ENCODE peak calls at places on chromosomes 3 and 15, in five cellular contexts. F, I, C, X and R are unnamed samples.

GRCh38 chr3:131217296-131217741 is 164.3 kb upstream of the NUDT16 start:
- DNase-seq in F (peak; percentile 47), I (no peak), C (no peak), X (no peak), R (no peak)

GRCh38 chr3:126205717-126206655 is 25.6 kb upstream of the ALDH1L1 start:
- DNase-seq in F (no peak), I (peak; percentile 66), C (peak; percentile 40), X (no peak), R (no peak)

GRCh38 chr3:46065294-46065705 is 38.0 kb upstream of the XCR1 start:
- DNase-seq in F (no peak), I (no peak), C (no peak), X (no peak), R (no peak)

GRCh38 chr3:126616931-126617330 is 38.0 kb downstream of the TXNRD3 start:
- DNase-seq in F (no peak), I (no peak), C (no peak), X (no peak), R (no peak)

GRCh38 chr15:66948294-66948693 is 117.1 kb upstream of the SMAD3 start:
- DNase-seq in F (peak; percentile 51), I (no peak), C (peak; percentile 26), X (no peak), R (peak; percentile 72)

GRCh38 chr15:38486946-38487345 is 33.0 kb downstream of the FAM98B start:
- DNase-seq in F (no peak), I (no peak), C (no peak), X (no peak), R (no peak)

GRCh38 chr15:37891754-37892368 is 42.6 kb upstream of the TMCO5A start:
- DNase-seq in F (peak; percentile 35), I (no peak), C (peak; percentile 57), X (peak; percentile 28), R (no peak)

GRCh38 chr3:162770556-162770955 is 1273.9 kb downstream of the OTOL1 start:
- DNase-seq in F (no peak), I (no peak), C (no peak), X (no peak), R (no peak)

GRCh38 chr15:85632014-85632413 is 162.7 kb downstream of the KLHL25 start:
- DNase-seq in F (no peak), I (no peak), C (no peak), X (no peak), R (no peak)

GRCh38 chr3:8324727-8325126 is 176.9 kb upstream of the LMCD1 start:
- DNase-seq in F (peak; percentile 65), I (peak; percentile 22), C (peak; percentile 55), X (no peak), R (peak; percentile 20)

GRCh38 chr15:38796589-38796988 is 232.0 kb upstream of the RASGRP1 start:
- DNase-seq in F (no peak), I (no peak), C (no peak), X (no peak), R (no peak)

GRCh38 chr3:23832523-23832922 is 26.8 kb downstream of the UBE2E1 start:
- DNase-seq in F (no peak), I (no peak), C (no peak), X (no peak), R (no peak)

GRCh38 chr15:63440265-63440648 is 58.6 kb upstream of the CA12 start:
- DNase-seq in F (no peak), I (no peak), C (no peak), X (no peak), R (no peak)

GRCh38 chr3:41653575-41654239 is 308.2 kb downstream of the ULK4 start:
- DNase-seq in F (peak; percentile 7), I (no peak), C (no peak), X (no peak), R (no peak)

GRCh38 chr15:41581110-41581509 is 22.1 kb downstream of the TYRO3 start:
- DNase-seq in F (no peak), I (no peak), C (no peak), X (no peak), R (no peak)

GRCh38 chr15:42059661-42060476 is 34.5 kb downstream of the PLA2G4D start:
- DNase-seq in F (peak; percentile 43), I (peak; percentile 66), C (peak; percentile 19), X (no peak), R (peak; percentile 14)

GRCh38 chr3:134373278-134373941 is 837 bp downstream of the AMOTL2 start:
- DNase-seq in F (peak; percentile 87), I (peak; percentile 91), C (peak; percentile 90), X (peak; percentile 83), R (peak; percentile 93)

GRCh38 chr15:44066211-44066827 is 128.8 kb downstream of the FRMD5 start:
- DNase-seq in F (peak; percentile 52), I (peak; percentile 65), C (peak; percentile 70), X (peak; percentile 34), R (peak; percentile 43)

GRCh38 chr15:56040081-56041035 is 46.9 kb upstream of the NEDD4 start:
- DNase-seq in F (peak; percentile 94), I (peak; percentile 79), C (peak; percentile 93), X (peak; percentile 94), R (peak; percentile 88)

GRCh38 chr15:43966646-43967045 is 139.8 kb downstream of the WDR76 start:
- DNase-seq in F (no peak), I (no peak), C (no peak), X (no peak), R (no peak)

GRCh38 chr3:128322030-128323022 is 144.4 kb downstream of the DNAJB8 start:
- DNase-seq in F (peak; percentile 39), I (peak; percentile 20), C (peak; percentile 50), X (no peak), R (peak; percentile 28)

GRCh38 chr3:48123346-48123745 is 64.9 kb downstream of the CDC25A start:
- DNase-seq in F (no peak), I (no peak), C (no peak), X (no peak), R (no peak)

GRCh38 chr3:48125026-48125704 is 63.1 kb downstream of the CDC25A start:
- DNase-seq in F (peak; percentile 34), I (no peak), C (peak; percentile 78), X (peak; percentile 95), R (peak; percentile 88)

GRCh38 chr3:48128779-48129178 is 59.4 kb downstream of the CDC25A start:
- DNase-seq in F (no peak), I (no peak), C (no peak), X (no peak), R (no peak)

GRCh38 chr3:48122504-48122903 is 65.7 kb downstream of the CDC25A start:
- DNase-seq in F (no peak), I (no peak), C (no peak), X (no peak), R (no peak)

DNA sequence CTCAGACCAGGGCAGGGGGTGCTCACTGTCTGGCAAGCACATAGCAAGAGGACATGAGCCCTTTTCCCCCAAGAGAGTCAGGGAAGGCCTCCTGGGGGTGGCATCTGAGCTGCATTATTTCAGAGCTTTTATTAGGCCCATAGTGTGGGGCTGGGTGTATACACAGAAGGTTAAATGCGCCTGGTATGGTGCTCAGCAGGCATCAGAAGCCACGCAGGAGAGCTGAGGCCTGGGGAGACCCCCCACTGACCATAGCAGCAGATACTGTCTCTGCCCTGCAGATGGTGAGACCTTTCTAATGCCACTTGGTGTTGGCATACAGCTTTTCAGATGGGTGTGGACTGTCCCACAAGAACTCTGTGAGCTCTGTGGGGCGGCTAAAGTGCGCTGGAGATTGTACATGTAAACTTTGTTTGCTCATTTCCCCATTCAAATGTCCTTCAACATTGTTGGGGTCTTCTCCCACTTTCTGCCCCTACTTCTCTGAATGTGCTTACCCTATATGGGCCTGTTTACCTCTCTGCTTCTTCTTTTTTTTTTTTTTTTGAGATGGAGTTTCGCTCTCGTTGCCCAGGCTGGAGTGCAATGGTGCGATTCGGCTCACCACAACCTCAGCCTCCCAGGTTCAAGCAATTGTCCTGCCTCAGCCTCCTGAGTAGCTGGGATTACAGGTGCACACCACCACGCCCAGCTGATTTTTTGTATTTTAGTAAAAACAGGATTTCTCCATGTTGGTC is 62.2 kb downstream of the CDC25A start:
- DNase-seq in F (no peak), I (no peak), C (no peak), X (no peak), R (no peak)
- H3K4me3 ChIP-seq in F (no peak overlapping the region), I (no peak overlapping the region), C (no peak overlapping the region), X (no peak overlapping the region), R (no peak overlapping the region)

GRCh38 chr3:47804571-47804970 is 1.6 kb downstream of the DHX30 start:
- DNase-seq in F (no peak), I (no peak), C (no peak), X (no peak), R (no peak)
- H3K4me3 ChIP-seq in F (no peak overlapping the region), I (no peak overlapping the region), C (no peak overlapping the region), X (no peak overlapping the region), R (no peak overlapping the region)

DNA sequence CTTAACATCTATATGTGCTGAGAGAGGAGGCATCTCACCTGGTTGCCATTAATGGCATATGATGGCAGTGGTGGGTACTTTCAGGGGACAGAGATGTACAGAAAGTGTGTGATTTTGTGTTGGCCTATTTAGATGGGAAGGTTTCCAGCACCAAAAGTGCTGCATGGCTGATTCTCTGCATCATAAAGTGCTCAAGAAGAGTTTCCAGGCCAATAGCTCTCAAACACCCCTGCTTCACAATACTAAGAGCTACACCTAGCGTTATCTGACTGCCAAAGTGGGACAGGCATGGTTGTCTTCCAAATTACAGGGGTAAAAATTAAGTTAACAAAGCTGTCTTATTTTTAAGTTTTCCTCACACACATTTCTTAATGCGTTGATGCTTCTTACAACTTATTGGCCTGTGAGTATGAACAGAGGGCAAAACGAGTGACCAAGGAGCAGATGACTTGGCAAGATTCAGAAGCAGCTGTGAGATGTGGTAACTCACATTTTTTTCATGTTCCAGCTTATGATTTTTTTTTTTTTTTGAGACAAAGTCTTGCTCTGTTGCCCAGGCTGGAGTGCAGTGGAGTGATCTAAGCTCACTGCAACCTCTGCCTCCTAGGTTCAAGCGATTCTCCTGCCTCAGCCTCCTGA is 41.4 kb upstream of the VEPH1 start:
- DNase-seq in F (no peak), I (peak; percentile 56), C (peak; percentile 94), X (no peak), R (no peak)
- H3K4me3 ChIP-seq in F (no peak overlapping the region), I (no peak overlapping the region), C (no peak overlapping the region), X (no peak overlapping the region), R (no peak overlapping the region)

DNA sequence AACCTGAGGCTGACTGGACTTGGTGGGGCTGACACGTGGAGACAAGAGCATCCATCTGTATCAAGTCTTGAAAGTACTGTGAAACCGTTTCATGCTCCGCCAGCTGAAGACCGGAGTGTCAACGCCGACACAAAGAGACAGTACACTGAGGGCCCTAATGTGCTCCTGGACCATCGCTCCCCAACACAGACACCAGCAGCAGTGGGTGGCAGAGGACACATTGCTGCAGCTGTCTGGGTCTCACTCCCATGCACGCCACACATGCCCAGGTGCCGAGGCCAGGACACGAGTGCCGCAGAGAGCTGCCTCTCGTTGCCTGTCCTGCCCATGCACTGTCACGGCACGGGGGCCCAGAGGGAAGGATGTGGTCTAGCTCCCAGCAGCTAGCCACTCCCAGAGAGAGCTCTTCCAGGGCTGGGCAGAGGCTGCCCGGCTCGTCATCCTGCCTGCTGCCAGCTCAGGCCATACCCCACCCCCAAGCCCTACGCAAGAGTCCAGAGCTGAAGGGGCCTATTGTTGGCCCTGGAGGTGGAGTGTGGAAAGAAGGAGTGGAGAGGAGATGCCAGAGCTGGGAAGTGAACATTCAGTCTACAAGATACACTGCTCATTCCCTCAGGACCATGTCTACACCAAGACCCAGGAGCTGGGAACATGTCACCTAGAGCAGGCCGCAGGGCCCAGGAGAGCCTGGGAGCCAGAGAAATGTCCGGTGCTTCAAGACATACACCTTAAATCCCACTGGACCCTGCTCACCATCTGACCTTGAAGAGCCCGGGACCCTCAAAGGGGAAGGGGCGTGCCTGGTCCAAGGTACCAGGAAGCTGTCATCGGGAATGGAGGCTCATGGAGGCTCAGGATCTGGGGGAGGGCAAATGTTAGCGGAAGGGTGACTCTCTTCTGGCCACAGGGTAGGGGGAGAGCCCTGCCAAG is 7.7 kb downstream of the TNK2 start:
- DNase-seq in F (no peak), I (peak; percentile 43), C (peak; percentile 92), X (no peak), R (peak; percentile 96)
- H3K4me3 ChIP-seq in F (no peak overlapping the region), I (no peak overlapping the region), C (no peak overlapping the region), X (no peak overlapping the region), R (no peak overlapping the region)

GRCh38 chr3:15269091-15269989 is 63.0 kb downstream of the SH3BP5 start:
- DNase-seq in F (peak; percentile 97), I (peak; percentile 87), C (peak; percentile 90), X (peak; percentile 93), R (peak; percentile 92)
- H3K4me3 ChIP-seq in F (peak overlapping the region; percentile 15), I (no peak overlapping the region), C (no peak overlapping the region), X (peak overlapping the region; percentile 4), R (peak overlapping the region; percentile 6)